ENCODE peak calls at places on chromosomes 11 and 22, in four cellular contexts. One of them, this sample, is unnamed.

GRCh38 chr11:70381872-70382842 is 16.2 kb upstream of the CTTN start:
- DNase-seq in transverse colon: no peak
- DNase-seq in body of pancreas: no peak
- DNase-seq in HCT116: no peak
- DNase-seq in this sample: no peak

GRCh38 chr22:30824096-30824495 is 129.4 kb downstream of the OSBP2 start:
- DNase-seq in transverse colon: no peak
- DNase-seq in body of pancreas: no peak
- DNase-seq in HCT116: no peak
- DNase-seq in this sample: no peak

GRCh38 chr11:112267188-112267591 is 6.5 kb upstream of the PLET1 start:
- DNase-seq in transverse colon: no peak
- DNase-seq in body of pancreas: no peak
- DNase-seq in HCT116: no peak
- DNase-seq in this sample: no peak

GRCh38 chr11:74636633-74637184 is 44.3 kb downstream of the POLD3 start:
- DNase-seq in transverse colon: no peak
- DNase-seq in body of pancreas: no peak
- DNase-seq in HCT116: peak; percentile 22
- DNase-seq in this sample: no peak

GRCh38 chr22:44393066-44393465 is 80.3 kb upstream of the SHISAL1 start:
- DNase-seq in transverse colon: no peak
- DNase-seq in body of pancreas: peak; percentile 5
- DNase-seq in HCT116: no peak
- DNase-seq in this sample: peak; percentile 4

GRCh38 chr22:50329236-50329635 is 2.4 kb upstream of the DENND6B start:
- DNase-seq in transverse colon: no peak
- DNase-seq in body of pancreas: no peak
- DNase-seq in HCT116: no peak
- DNase-seq in this sample: no peak

GRCh38 chr11:75240381-75241035 is at the start of gene TPBGL:
- DNase-seq in transverse colon: no peak
- DNase-seq in body of pancreas: no peak
- DNase-seq in HCT116: no peak
- DNase-seq in this sample: no peak

GRCh38 chr11:99781074-99781473 is 760.3 kb downstream of the CNTN5 start:
- DNase-seq in transverse colon: no peak
- DNase-seq in body of pancreas: no peak
- DNase-seq in HCT116: no peak
- DNase-seq in this sample: no peak

GRCh38 chr11:86803641-86804040 is 3.3 kb downstream of the PRSS23 start:
- DNase-seq in transverse colon: no peak
- DNase-seq in body of pancreas: no peak
- DNase-seq in HCT116: no peak
- DNase-seq in this sample: no peak

GRCh38 chr22:31906569-31906968 is 37.8 kb upstream of the YWHAH start:
- DNase-seq in transverse colon: no peak
- DNase-seq in body of pancreas: no peak
- DNase-seq in HCT116: no peak
- DNase-seq in this sample: no peak

GRCh38 chr11:106276126-106276525 is 198.7 kb downstream of the AASDHPPT start:
- DNase-seq in transverse colon: no peak
- DNase-seq in body of pancreas: no peak
- DNase-seq in HCT116: no peak
- DNase-seq in this sample: no peak

GRCh38 chr11:119567667-119568582 is 145.0 kb upstream of the THY1 start:
- DNase-seq in transverse colon: no peak
- DNase-seq in body of pancreas: peak; percentile 14
- DNase-seq in HCT116: no peak
- DNase-seq in this sample: no peak

GRCh38 chr11:69449320-69450063 is 32.0 kb upstream of the LINC01488 start:
- DNase-seq in transverse colon: no peak
- DNase-seq in body of pancreas: peak; percentile 47
- DNase-seq in HCT116: no peak
- DNase-seq in this sample: peak; percentile 73

GRCh38 chr11:120658071-120658423 is 146.5 kb downstream of the GRIK4 start:
- DNase-seq in transverse colon: no peak
- DNase-seq in body of pancreas: no peak
- DNase-seq in HCT116: no peak
- DNase-seq in this sample: no peak

GRCh38 chr22:20748820-20749428 is 25.0 kb upstream of the SERPIND1 start:
- DNase-seq in transverse colon: no peak
- DNase-seq in body of pancreas: no peak
- DNase-seq in HCT116: no peak
- DNase-seq in this sample: no peak

DNA sequence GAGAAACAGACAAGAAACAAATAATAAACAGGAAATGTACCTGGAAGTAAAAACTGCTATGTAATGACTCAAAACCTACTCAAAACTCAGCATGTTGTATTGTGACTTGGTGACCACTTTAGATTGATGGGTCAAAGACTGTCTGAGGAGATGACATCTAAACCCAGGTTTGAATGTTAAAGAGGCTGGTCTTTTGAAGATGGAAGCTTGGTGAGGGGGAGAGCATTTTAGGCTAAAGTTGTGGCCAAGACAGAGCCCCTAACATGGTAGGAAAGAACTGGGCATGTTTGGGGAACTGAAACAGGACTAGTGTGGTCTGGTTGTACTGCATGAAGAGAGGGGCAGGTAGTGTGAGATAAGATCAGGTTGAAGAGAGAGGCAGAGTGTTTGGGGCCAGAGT is 85.3 kb upstream of the MYO18B start:
- DNase-seq in transverse colon: no peak
- DNase-seq in body of pancreas: no peak
- DNase-seq in HCT116: no peak
- DNase-seq in this sample: no peak
- H3K4me3 ChIP-seq in transverse colon: no peak overlapping the region
- H3K4me3 ChIP-seq in body of pancreas: no peak overlapping the region
- H3K4me3 ChIP-seq in HCT116: no peak overlapping the region
- H3K4me3 ChIP-seq in this sample: no peak overlapping the region

DNA sequence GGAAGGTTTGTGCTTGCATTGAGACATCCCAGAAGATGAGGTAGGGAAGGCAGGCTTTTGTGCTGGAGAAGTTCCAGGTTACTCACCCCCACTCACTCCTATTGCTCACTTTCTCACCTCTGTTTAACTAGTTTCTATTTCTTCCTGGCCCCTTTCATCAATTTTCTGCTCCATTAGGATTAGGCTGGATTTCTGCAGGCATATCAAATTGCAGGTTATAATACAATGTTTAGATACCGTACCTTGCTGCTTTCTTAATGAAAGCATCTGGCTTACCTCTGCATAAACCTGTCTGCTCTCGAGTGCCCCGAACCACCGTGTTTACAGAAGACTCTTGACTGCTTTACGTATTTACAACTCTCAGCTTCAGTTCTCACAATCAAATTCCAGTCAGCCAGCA is 173.7 kb downstream of the ADAMTS15 start:
- DNase-seq in transverse colon: no peak
- DNase-seq in body of pancreas: no peak
- DNase-seq in HCT116: no peak
- DNase-seq in this sample: no peak
- H3K4me1 ChIP-seq in transverse colon: no peaks in the 10 kb centered on the region
- H3K4me1 ChIP-seq in body of pancreas: no peaks in the 10 kb centered on the region
- H3K4me1 ChIP-seq in HCT116: no peaks in the 10 kb centered on the region
- H3K4me1 ChIP-seq in this sample: no peaks in the 10 kb centered on the region

GRCh38 chr22:35834080-35834479 is 116.4 kb downstream of the APOL5 start:
- DNase-seq in transverse colon: no peak
- DNase-seq in body of pancreas: no peak
- DNase-seq in HCT116: no peak
- DNase-seq in this sample: no peak
- H3K4me3 ChIP-seq in transverse colon: no peak overlapping the region
- H3K4me3 ChIP-seq in body of pancreas: no peak overlapping the region
- H3K4me3 ChIP-seq in HCT116: no peak overlapping the region
- H3K4me3 ChIP-seq in this sample: peak overlapping the region; percentile 23

DNA sequence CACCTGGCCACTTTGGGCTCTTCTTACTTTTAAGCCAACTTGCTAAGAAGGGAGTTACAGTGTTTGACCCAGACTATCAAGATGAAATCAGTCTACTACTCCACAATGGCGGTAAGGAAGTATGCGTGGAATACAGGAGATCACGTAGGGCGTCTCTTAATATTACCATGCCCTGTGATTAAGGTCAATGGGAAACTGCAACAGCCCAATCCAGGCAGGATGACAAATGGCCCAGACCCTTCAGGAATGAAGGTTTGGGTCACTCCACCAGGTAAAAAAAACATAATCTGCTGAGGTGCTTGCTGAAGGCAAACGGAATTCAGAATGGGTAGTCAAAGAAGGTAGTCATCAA is 1.0 kb upstream of the YPEL4 start:
- DNase-seq in transverse colon: no peak
- DNase-seq in body of pancreas: no peak
- DNase-seq in HCT116: no peak
- DNase-seq in this sample: no peak
- H3K4me1 ChIP-seq in transverse colon: peaks cover 3% of the 10 kb centered on the region
- H3K4me1 ChIP-seq in body of pancreas: peaks cover 11% of the 10 kb centered on the region
- H3K4me1 ChIP-seq in HCT116: no peaks in the 10 kb centered on the region
- H3K4me1 ChIP-seq in this sample: no peaks in the 10 kb centered on the region

DNA sequence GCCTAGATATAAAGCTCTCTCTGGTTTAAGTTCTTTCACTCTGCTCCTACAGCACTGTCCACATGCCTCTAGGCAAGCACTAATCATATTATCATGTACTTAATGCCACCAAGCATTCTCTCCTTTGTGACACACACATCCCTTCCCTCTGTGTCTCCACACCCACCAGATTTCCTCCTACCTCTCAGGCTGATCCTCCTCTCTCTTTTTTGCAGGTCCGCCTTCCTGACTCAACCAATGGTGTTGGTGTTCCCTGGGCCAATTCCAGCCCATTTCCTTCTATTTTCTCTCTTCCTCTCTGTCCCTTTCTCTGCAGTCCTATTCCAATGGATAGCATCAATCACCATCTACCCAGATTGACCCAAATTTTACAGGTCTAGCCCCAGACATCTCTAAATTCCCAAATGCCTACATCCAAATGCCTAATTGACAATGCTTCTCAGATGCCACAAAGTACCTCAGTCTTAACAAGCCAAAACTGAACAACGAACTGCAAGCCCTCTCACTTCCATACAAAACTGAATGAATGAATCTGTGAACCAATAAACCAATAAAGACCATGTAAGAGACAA is 504 bp upstream of the ZNF215 start:
- DNase-seq in transverse colon: no peak
- DNase-seq in body of pancreas: no peak
- DNase-seq in HCT116: peak; percentile 54
- DNase-seq in this sample: no peak
- H3K4me3 ChIP-seq in transverse colon: peak overlapping the region; percentile 70
- H3K4me3 ChIP-seq in body of pancreas: no peak overlapping the region
- H3K4me3 ChIP-seq in HCT116: peak overlapping the region; percentile 93
- H3K4me3 ChIP-seq in this sample: peak overlapping the region; percentile 63

GRCh38 chr11:44568358-44568705 is 2.9 kb downstream of the CD82 start:
- DNase-seq in transverse colon: no peak
- DNase-seq in body of pancreas: no peak
- DNase-seq in HCT116: no peak
- DNase-seq in this sample: no peak
- H3K4me1 ChIP-seq in transverse colon: peaks cover 50% of the 10 kb centered on the region
- H3K4me1 ChIP-seq in body of pancreas: peaks cover 54% of the 10 kb centered on the region
- H3K4me1 ChIP-seq in HCT116: peaks cover 14% of the 10 kb centered on the region
- H3K4me1 ChIP-seq in this sample: peaks cover 51% of the 10 kb centered on the region

GRCh38 chr11:67409781-67410368 is 5.6 kb upstream of the CARNS1 start:
- DNase-seq in transverse colon: peak; percentile 80
- DNase-seq in body of pancreas: peak; percentile 72
- DNase-seq in HCT116: peak; percentile 33
- DNase-seq in this sample: no peak

GRCh38 chr11:67407700-67408163 is 3.8 kb downstream of the TBC1D10C start:
- DNase-seq in transverse colon: no peak
- DNase-seq in body of pancreas: no peak
- DNase-seq in HCT116: no peak
- DNase-seq in this sample: no peak

GRCh38 chr11:67406969-67407699 is 3.3 kb downstream of the TBC1D10C start:
- DNase-seq in transverse colon: no peak
- DNase-seq in body of pancreas: no peak
- DNase-seq in HCT116: no peak
- DNase-seq in this sample: no peak

GRCh38 chr11:67409261-67409666 is 5.4 kb downstream of the TBC1D10C start:
- DNase-seq in transverse colon: peak; percentile 77
- DNase-seq in body of pancreas: no peak
- DNase-seq in HCT116: no peak
- DNase-seq in this sample: no peak

DNA sequence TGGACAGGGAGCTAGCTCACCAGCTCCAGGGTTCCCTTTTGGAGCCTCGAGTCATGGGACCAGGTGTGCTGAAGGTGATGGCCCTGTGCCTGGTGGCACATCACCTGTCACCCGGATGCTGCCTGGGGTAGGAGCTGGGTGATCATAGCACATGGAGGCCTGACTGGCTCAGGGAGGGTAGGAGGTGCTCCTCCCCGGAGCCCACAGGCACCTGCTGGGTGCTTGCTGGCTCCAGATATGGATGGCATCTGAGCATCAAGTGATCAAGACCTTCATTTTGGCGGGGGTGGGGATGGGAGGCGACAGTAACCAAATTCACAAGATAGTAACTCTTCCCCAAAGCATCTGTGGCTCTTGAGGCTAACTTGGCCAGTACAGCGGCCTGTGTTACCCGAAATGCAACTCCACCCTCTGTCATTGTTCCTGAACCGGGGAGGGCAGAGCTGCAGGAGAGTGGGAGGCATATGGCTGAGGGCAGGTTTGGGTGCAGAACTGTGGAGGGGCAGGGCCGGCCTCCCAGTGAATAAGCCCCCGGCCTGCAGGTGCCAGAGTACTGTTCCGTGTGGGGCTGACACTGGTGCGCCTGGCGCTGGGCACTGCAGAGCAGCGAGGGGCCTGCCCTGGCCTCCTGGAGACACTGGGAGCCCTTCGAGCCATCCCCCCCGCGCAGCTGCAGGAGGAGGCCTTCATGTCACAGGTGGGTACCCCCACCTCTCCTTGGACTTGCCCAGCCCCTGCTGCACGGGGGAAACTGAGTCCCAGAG is 4.7 kb downstream of the TBC1D10C start:
- DNase-seq in transverse colon: no peak
- DNase-seq in body of pancreas: no peak
- DNase-seq in HCT116: no peak
- DNase-seq in this sample: no peak
- H3K4me3 ChIP-seq in transverse colon: no peak overlapping the region
- H3K4me3 ChIP-seq in body of pancreas: no peak overlapping the region
- H3K4me3 ChIP-seq in HCT116: no peak overlapping the region
- H3K4me3 ChIP-seq in this sample: no peak overlapping the region

GRCh38 chr11:116984186-116984585 is 114.0 kb downstream of the SIK3 start:
- DNase-seq in transverse colon: no peak
- DNase-seq in body of pancreas: no peak
- DNase-seq in HCT116: no peak
- DNase-seq in this sample: no peak

GRCh38 chr11:116980136-116980793 is 118.0 kb downstream of the SIK3 start:
- DNase-seq in transverse colon: no peak
- DNase-seq in body of pancreas: no peak
- DNase-seq in HCT116: no peak
- DNase-seq in this sample: no peak

GRCh38 chr11:116986521-116987105 is 111.6 kb downstream of the SIK3 start:
- DNase-seq in transverse colon: no peak
- DNase-seq in body of pancreas: no peak
- DNase-seq in HCT116: no peak
- DNase-seq in this sample: no peak

GRCh38 chr11:116981216-116981887 is 116.9 kb downstream of the SIK3 start:
- DNase-seq in transverse colon: no peak
- DNase-seq in body of pancreas: no peak
- DNase-seq in HCT116: no peak
- DNase-seq in this sample: no peak

DNA sequence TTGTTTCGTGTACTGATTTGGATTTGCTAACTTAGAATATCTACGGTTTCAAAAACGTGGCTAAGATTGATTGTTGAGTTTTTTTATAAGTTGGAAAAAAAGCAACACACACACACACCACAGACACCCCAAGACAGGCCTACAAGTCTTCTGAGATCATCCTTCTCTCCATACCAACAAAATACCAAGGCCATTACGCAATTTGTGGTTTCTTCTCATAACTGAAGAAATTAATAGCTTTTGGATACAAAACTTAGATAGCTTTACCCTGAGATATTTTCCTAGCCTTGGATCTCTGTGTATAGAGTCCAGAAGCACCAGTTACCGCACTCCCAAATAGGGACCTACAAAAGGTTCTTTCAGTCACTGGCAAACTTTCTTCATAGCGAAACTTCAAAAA is 113.6 kb downstream of the SIK3 start:
- DNase-seq in transverse colon: no peak
- DNase-seq in body of pancreas: no peak
- DNase-seq in HCT116: no peak
- DNase-seq in this sample: no peak
- H3K4me1 ChIP-seq in transverse colon: peaks cover 24% of the 10 kb centered on the region
- H3K4me1 ChIP-seq in body of pancreas: peaks cover 19% of the 10 kb centered on the region
- H3K4me1 ChIP-seq in HCT116: no peaks in the 10 kb centered on the region
- H3K4me1 ChIP-seq in this sample: peaks cover 69% of the 10 kb centered on the region